ENCODE peak calls at places on chromosomes 2 and 18, in four cellular contexts. Z is GM12878, J is A549, K is K562. Q is an unnamed sample.

GRCh38 chr2:172970660-172971059 is 105.0 kb upstream of the MAP3K20 start:
- DNase-seq in Z (no peak), K (no peak), J (no peak), Q (no peak)

GRCh38 chr2:109444916-109445315 is 168.8 kb downstream of the SEPTIN10 start:
- DNase-seq in Z (no peak), K (no peak), J (no peak), Q (no peak)

GRCh38 chr2:150296795-150297546 is 190.5 kb downstream of the RND3 start:
- DNase-seq in K (no peak), J (peak), Z (no peak), Q (peak)

GRCh38 chr2:241049739-241050623 is 51.6 kb downstream of the SNED1 start:
- DNase-seq in K (peak), J (no peak), Z (no peak), Q (no peak)

GRCh38 chr2:85954192-85954900 is 65.6 kb upstream of the ST3GAL5 start:
- DNase-seq in K (no peak), Z (no peak), J (no peak), Q (no peak)

GRCh38 chr2:236754234-236754924 is 184.8 kb downstream of the ACKR3 start:
- DNase-seq in J (no peak), Z (no peak), K (no peak), Q (no peak)

GRCh38 chr2:62152000-62152399 is 43.9 kb upstream of the B3GNT2 start:
- DNase-seq in J (peak), Z (no peak), K (no peak), Q (peak)

GRCh38 chr2:205003288-205003687 is 458.0 kb downstream of the PARD3B start:
- DNase-seq in J (no peak), K (no peak), Z (no peak), Q (no peak)

GRCh38 chr2:187554704-187555082 is 458 bp upstream of the TFPI start:
- DNase-seq in K (no peak), J (no peak), Z (no peak), Q (no peak)

GRCh38 chr2:240701091-240701735 is 9.5 kb downstream of the AQP12A start:
- DNase-seq in K (no peak), J (no peak), Z (no peak), Q (no peak)

GRCh38 chr18:27723168-27723567 is 453.8 kb downstream of the CDH2 start:
- DNase-seq in Z (no peak), J (no peak), K (no peak), Q (no peak)

GRCh38 chr2:45825001-45825651 is 173.7 kb downstream of the PRKCE start:
- DNase-seq in J (peak), K (no peak), Z (no peak), Q (no peak)

DNA sequence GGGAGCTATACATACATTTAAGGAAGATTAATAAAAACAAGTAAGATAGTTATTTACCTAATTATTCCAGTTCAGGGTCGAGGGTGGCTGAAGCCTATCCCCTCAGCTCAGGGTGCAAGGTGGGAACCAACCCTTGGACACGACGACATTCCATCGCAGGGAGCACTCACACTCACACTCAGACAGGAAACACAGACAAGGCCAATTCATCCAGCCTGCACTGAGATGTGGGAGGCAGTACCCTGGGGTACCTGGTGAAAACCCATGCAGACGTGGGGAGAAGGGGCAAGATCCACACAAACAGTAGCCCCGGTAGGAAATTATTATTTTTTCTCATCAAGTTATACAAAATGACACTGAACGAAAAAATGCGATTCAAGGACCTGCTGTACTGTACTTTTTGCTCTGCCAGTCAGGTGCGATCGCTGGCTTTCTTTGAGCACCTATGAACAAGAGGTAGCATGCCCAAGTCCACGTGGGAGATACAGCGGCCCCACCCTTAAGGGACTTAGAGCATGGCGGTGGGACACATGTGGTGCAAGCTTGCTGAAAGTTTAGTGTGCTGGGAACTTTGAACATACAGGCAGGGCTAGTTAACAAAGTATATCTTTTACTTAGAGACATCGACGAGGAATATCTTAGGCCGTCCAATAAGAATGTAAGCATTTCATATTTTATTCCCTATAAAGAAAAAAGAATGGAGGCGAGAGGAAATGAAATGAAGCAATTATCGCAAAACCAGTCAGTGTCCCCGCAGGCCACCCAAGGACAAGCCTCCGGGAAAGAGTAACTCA is 624 bp downstream of the METTL8 start:
- DNase-seq in Z (no peak), J (peak), K (peak), Q (peak)
- TF ChIP-seq ELK1 in Z (no peak), J (no peak), K (no peak), Q (no peak)

DNA sequence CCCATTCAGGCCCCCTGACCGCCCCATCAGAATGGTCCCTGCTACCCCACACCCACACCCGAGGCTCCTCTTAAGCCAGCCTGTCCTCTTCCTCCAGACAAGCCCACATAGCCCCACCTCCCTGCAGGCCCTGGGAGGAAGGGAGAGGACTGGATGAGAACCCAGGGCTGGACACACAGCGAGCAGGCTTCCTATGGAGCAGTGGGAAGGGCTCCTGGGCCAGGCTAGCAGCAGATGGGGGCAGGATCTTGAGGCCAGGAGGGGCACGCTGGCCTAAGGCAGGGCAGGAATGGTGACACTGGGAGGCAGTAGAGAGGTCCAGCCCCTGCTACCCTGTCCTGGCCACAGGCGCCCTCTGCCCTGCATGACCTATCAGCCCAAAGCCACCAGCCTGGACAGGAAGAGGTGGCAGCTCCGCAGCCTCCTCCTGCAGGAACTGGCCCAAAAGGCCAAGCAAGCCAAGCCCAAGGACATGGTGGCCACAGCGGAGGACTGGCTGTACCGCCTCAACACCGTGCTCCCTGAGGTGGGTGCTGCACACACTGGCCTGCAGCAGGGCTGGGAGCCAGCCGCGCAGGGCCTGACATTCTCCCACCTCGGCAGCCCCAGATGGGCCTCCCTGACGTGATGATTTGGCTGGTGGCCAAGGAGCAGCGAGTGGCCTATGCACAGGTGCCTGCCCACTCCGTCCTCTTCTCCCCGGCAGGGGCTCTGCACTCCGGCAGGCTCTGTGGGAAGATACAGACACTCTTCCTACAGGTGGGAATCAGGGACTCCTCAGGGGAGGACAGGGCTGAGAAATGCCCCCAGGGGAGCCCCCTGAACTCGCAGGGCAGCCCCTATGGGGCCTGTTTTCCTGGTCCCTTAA is 43.3 kb downstream of the FER1L5 start:
- DNase-seq in Z (no peak), K (peak), J (no peak), Q (no peak)
- TF ChIP-seq ELK1 in Z (no peak), K (no peak), J (no peak), Q (no peak)

GRCh38 chr2:220270506-220271070 is 643.2 kb downstream of the SLC4A3 start:
- DNase-seq in J (no peak), K (no peak), Z (no peak), Q (no peak)
- TF ChIP-seq ELK1 in J (no peak), K (no peak), Z (no peak), Q (no peak)

DNA sequence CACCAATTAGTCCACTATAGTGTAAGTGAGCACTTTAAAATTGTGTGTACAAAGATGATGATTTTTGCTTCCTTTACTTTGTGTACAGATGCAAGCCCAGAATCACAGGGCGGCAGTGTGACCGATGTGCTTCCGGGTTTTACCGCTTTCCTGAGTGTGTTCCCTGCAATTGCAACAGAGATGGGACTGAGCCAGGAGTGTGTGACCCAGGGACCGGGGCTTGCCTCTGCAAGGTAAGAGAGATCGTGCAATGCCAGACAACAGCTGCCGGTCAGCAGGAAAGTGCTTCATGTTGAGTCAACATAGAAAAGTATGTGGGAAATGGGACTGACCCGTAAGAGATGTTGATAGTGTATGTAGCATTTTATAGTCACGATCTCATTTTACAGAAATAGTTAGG is 156.8 kb upstream of the TTC39C start:
- DNase-seq in J (no peak), Z (no peak), K (no peak), Q (peak)
- TF ChIP-seq ELK1 in J (no peak), Z (no peak), K (no peak), Q (no peak)

DNA sequence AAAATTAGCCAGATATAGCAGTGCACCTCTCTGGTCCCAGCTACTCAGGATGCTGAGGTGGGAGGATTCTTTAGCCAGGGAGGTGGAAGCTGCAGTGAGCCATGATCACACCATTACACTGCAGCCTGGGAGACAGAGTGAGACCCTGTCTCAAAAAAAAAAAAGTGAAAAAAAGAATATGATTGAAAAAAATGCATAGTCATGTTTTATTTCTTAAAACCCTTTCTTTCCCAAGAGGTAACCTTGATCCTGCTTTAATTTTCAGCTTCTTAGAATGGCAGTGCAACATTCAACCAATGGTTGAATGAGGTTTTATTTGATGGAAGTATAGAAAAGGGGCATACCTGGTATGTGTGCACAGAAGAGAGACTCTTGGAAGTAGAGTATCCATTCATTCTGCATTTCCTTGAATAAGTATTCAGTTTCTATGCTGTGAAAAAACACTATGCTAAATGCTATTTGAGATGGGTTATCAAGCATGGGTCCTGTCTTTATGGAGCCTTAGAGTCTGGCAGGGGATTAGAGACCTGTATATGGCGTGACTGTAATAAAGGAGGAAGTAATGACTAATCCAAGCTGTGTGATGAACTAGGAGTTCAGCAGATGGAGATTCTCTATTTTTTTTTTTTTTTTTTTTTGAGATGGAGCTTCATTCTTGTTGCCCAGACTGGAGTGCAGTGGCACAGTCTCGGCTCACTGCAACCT is 146.3 kb downstream of the WDSUB1 start:
- DNase-seq in Z (no peak), J (no peak), K (no peak), Q (peak)
- TF ChIP-seq ELK1 in Z (no peak), J (no peak), K (no peak), Q (no peak)

DNA sequence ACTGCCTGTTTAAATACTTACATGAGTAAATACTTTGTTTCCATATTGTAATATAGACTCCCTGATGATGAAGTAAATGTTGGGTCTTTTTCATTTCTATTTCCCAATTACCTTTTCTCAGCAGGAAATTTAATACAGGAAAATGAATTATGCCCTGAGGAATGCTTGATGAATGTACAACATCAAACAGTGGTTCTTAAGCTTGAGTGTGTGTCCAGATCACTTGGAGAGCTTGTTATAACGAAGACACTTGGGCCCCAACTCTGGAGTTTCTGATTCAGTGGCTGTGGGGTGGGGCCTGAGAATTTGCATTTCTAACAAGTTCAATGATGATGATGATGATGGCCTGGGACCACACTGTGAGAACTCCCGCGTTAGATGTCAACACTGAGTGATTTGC is 7.1 kb upstream of the ME2 start:
- DNase-seq in J (no peak), K (no peak), Z (no peak), Q (no peak)
- TF ChIP-seq ELK1 in J (no peak), K (no peak), Z (no peak), Q (no peak)

GRCh38 chr2:233107906-233108305 is 47.8 kb downstream of the INPP5D start:
- DNase-seq in J (no peak), Z (no peak), K (no peak), Q (no peak)
- TF ChIP-seq ELK1 in J (no peak), Z (no peak), K (no peak), Q (no peak)

GRCh38 chr18:61595615-61596014 is 262.4 kb downstream of the CDH20 start:
- DNase-seq in K (no peak), Z (no peak), J (no peak), Q (no peak)

GRCh38 chr18:61591200-61591719 is 258.0 kb downstream of the CDH20 start:
- DNase-seq in Z (no peak), J (no peak), K (no peak), Q (no peak)

GRCh38 chr18:61589053-61589723 is 256.0 kb downstream of the CDH20 start:
- DNase-seq in Z (no peak), J (peak), K (no peak), Q (peak)

GRCh38 chr18:61587865-61588264 is 254.6 kb downstream of the CDH20 start:
- DNase-seq in Z (no peak), J (no peak), K (no peak), Q (no peak)

GRCh38 chr18:61589724-61590065 is 256.5 kb downstream of the CDH20 start:
- DNase-seq in K (no peak), Z (no peak), J (peak), Q (peak)
- TF ChIP-seq ELK1 in K (no peak), Z (no peak), J (no peak), Q (no peak)

DNA sequence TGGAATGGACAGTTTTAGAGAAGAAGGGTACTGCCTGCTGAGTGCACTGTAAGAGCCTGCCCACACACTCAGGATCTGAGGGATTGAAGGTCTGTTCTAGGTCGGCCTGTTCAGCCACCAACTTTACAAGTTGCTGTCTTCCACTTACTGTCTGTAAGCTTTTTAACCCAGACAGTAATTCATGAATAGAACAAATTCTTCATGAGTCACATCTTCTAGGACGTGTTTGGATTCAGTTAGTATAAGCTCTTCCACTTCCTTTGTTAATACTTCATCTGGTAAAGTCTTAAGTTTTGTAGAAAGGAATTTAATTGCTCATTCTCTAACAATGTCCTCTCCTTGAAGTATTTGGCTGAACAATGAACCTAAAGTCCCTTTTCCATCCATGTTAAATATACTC is 74.6 kb downstream of the PDE11A start:
- DNase-seq in Z (no peak), J (peak), K (no peak), Q (peak)
- TF ChIP-seq ELK1 in Z (no peak), J (no peak), K (no peak), Q (no peak)